ENCODE peak calls at places on chromosomes 1 and 21, in four cellular contexts. H, N, Y and T are unnamed samples.

GRCh38 chr21:45376459-45377324 is 28.3 kb upstream of the COL18A1 start:
- DNase-seq in N (no peak), H (no peak), Y (no peak), T (no peak)

GRCh38 chr21:46662765-46663500 is 27.5 kb downstream of the PRMT2 start:
- DNase-seq in Y (no peak), H (no peak), N (no peak), T (no peak)

GRCh38 chr1:110188116-110188618 is 21.9 kb upstream of the KCNC4 start:
- DNase-seq in H (no peak), N (no peak), Y (no peak), T (no peak)

GRCh38 chr1:47186267-47187185 is 3.3 kb downstream of the PDZK1IP1 start:
- DNase-seq in N (no peak), H (peak; percentile 75), Y (no peak), T (no peak)

GRCh38 chr1:183568176-183569041 is 21.9 kb downstream of the NCF2 start:
- DNase-seq in N (no peak), Y (no peak), H (no peak), T (no peak)

GRCh38 chr1:48823161-48823560 is 46.5 kb upstream of the BEND5 start:
- DNase-seq in Y (no peak), H (no peak), N (no peak), T (no peak)

GRCh38 chr1:14282583-14283186 is 315.8 kb upstream of the KAZN start:
- DNase-seq in H (no peak), Y (no peak), N (no peak), T (no peak)

GRCh38 chr1:55326496-55326895 is 111.3 kb upstream of the USP24 start:
- DNase-seq in N (no peak), H (no peak), Y (no peak), T (no peak)

GRCh38 chr1:10823000-10823401 is 26.6 kb upstream of the CASZ1 start:
- DNase-seq in Y (no peak), H (no peak), N (no peak), T (no peak)

GRCh38 chr1:59776960-59777852 is 37.5 kb upstream of the HOOK1 start:
- DNase-seq in N (no peak), Y (no peak), H (no peak), T (peak; percentile 21)

GRCh38 chr1:221392453-221392852 is 349.4 kb downstream of the DUSP10 start:
- DNase-seq in H (no peak), Y (no peak), N (no peak), T (no peak)

GRCh38 chr21:27371065-27371464 is 404.2 kb upstream of the ADAMTS5 start:
- DNase-seq in N (no peak), Y (no peak), H (no peak), T (no peak)

GRCh38 chr21:46006547-46007497 is 25.3 kb downstream of the COL6A1 start:
- DNase-seq in H (no peak), Y (no peak), N (no peak), T (peak; percentile 11)

GRCh38 chr1:3074800-3075199 is 5.8 kb downstream of the PRDM16 start:
- DNase-seq in H (no peak), N (no peak), Y (no peak), T (no peak)

GRCh38 chr1:44544960-44545359 is 129.3 kb downstream of the TMEM53 start:
- DNase-seq in N (no peak), Y (no peak), H (no peak), T (no peak)

GRCh38 chr21:20790113-20790512 is 208.1 kb upstream of the NCAM2 start:
- DNase-seq in N (no peak), Y (no peak), H (no peak), T (no peak)

GRCh38 chr1:36128126-36128904 is 3.3 kb upstream of the COL8A2 start:
- DNase-seq in H (no peak), N (no peak), Y (peak; percentile 71), T (no peak)

GRCh38 chr1:115325876-115326275 is 12.2 kb downstream of the NGF start:
- DNase-seq in Y (no peak), N (no peak), H (no peak), T (no peak)

GRCh38 chr1:153723687-153724086 is 4.2 kb upstream of the INTS3 start:
- DNase-seq in N (no peak), Y (no peak), H (no peak), T (no peak)

GRCh38 chr1:231896806-231897205 is 270.2 kb downstream of the DISC1 start:
- DNase-seq in H (no peak), N (no peak), Y (no peak), T (no peak)

GRCh38 chr1:69312055-69312732 is 255.5 kb upstream of the LRRC7 start:
- DNase-seq in N (no peak), Y (no peak), H (no peak), T (peak; percentile 51)

GRCh38 chr1:221782461-221782860 is 40.6 kb upstream of the DUSP10 start:
- DNase-seq in N (no peak), H (no peak), Y (no peak), T (no peak)

GRCh38 chr1:210598135-210598652 is 269.5 kb downstream of the HHAT start:
- DNase-seq in N (peak; percentile 98), Y (no peak), H (peak; percentile 20), T (no peak)

GRCh38 chr1:43056981-43057391 is 98.3 kb upstream of the SLC2A1 start:
- DNase-seq in H (no peak), N (no peak), Y (no peak), T (no peak)

GRCh38 chr1:92749024-92749634 is 35.8 kb downstream of the EVI5 start:
- DNase-seq in H (peak; percentile 62), N (peak; percentile 70), Y (peak; percentile 53), T (peak; percentile 26)

GRCh38 chr1:167325151-167325550 is 104.5 kb downstream of the POU2F1 start:
- DNase-seq in H (no peak), N (no peak), Y (no peak), T (no peak)

GRCh38 chr1:6386371-6386949 is 7.1 kb downstream of the ACOT7 start:
- DNase-seq in H (no peak), N (no peak), Y (no peak), T (no peak)

GRCh38 chr21:33732038-33732437 is 89.7 kb downstream of the ITSN1 start:
- DNase-seq in H (no peak), Y (no peak), N (no peak), T (no peak)

GRCh38 chr1:20472860-20473711 is 12.9 kb downstream of the CAMK2N1 start:
- DNase-seq in H (no peak), Y (peak; percentile 92), N (peak; percentile 87), T (peak; percentile 87)

GRCh38 chr1:18527921-18528320 is 47.2 kb downstream of the KLHDC7A start:
- DNase-seq in Y (peak; percentile 47), N (no peak), H (no peak), T (no peak)

GRCh38 chr1:227935826-227936225 is 11.9 kb downstream of the WNT9A start:
- DNase-seq in N (no peak), Y (no peak), H (no peak), T (no peak)

GRCh38 chr1:1250828-1251284 is 4.3 kb upstream of the C1QTNF12 start:
- DNase-seq in N (no peak), H (no peak), Y (no peak), T (no peak)

GRCh38 chr1:179816196-179816960 is 61.2 kb downstream of the TOR1AIP2 start:
- DNase-seq in Y (no peak), N (no peak), H (no peak), T (no peak)

GRCh38 chr1:37940299-37940947 is 6.4 kb downstream of the INPP5B start:
- DNase-seq in H (peak; percentile 53), N (no peak), Y (no peak), T (no peak)

GRCh38 chr1:228276901-228277490 is 69.2 kb downstream of the OBSCN start:
- DNase-seq in Y (no peak), H (no peak), N (no peak), T (no peak)

GRCh38 chr1:159014851-159015250 is 5.1 kb downstream of the IFI16 start:
- DNase-seq in Y (no peak), N (no peak), H (no peak), T (no peak)
- TF ChIP-seq HMGXB4 in Y (no peak), N (no peak), H (no peak), T (no peak)

GRCh38 chr1:161993576-161993975 is 30.1 kb downstream of the OLFML2B start:
- DNase-seq in H (no peak), N (no peak), Y (no peak), T (no peak)
- TF ChIP-seq HMGXB4 in H (no peak), N (no peak), Y (no peak), T (no peak)

GRCh38 chr1:9586147-9586766 is 2.5 kb upstream of the TMEM201 start:
- DNase-seq in H (no peak), Y (no peak), N (no peak), T (no peak)

GRCh38 chr1:9590201-9590600 is 1.5 kb downstream of the TMEM201 start:
- DNase-seq in Y (no peak), H (no peak), N (no peak), T (no peak)

GRCh38 chr1:9589144-9589718 is 520 bp downstream of the TMEM201 start:
- DNase-seq in N (no peak), H (no peak), Y (peak; percentile 33), T (no peak)

GRCh38 chr1:9589719-9590157 is 1.0 kb downstream of the TMEM201 start:
- DNase-seq in N (peak; percentile 30), H (no peak), Y (no peak), T (no peak)

DNA sequence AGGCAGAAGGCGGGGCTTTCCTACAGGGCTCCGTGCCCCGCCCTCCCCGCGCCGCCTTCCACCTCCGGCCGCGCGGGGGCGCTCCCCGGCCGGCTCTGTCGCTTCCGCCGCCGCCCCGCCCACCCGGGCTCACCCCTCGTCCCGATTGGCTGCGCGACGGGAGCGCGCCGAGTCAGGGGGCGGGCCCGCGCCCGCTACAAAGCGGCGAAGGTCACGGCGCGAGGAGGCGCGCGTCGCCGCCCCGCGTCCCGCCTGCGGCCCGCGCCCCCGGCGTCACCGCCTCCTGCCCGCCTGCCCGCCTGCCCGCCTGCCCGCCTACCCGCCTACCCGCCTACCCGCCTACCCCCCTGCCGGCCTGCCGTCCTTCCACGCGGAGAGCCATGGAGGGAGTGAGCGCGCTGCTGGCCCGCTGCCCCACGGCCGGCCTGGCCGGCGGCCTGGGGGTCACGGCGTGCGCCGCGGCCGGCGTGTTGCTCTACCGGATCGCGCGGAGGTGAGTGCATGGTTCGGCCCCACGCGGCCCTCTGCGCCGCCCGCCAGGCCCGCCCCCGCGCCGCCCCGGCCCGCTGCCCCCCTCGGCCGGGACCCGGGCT is at the start of gene TMEM201:
- DNase-seq in Y (peak; percentile 99), N (peak; percentile 84), H (peak; percentile 77), T (peak; percentile 91)
- TF ChIP-seq HMGXB4 in Y (peak; percentile 84), N (no peak), H (no peak), T (no peak)

DNA sequence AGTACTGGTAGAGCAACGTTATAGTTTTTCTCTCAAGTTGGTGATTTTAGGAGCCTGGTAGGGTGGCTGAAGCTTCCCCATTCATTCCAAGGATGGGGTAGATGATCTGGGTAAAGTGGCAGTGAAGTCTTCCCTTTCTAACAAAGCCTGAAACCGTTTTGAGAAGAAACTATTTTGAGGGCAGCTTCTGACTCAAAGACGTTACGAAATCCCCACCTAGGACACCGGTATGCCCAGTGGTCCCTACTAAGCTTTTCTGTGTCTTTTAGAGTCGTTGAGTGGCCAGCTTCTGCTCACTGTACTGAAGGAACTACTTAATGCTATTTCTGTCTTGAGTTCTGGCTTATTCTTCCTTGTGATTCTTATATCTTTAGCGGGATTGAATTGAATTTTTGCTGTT is 1.4 kb downstream of the WDTC1 start:
- DNase-seq in Y (no peak), H (no peak), N (no peak), T (no peak)
- TF ChIP-seq HMGXB4 in Y (no peak), H (no peak), N (no peak), T (no peak)

DNA sequence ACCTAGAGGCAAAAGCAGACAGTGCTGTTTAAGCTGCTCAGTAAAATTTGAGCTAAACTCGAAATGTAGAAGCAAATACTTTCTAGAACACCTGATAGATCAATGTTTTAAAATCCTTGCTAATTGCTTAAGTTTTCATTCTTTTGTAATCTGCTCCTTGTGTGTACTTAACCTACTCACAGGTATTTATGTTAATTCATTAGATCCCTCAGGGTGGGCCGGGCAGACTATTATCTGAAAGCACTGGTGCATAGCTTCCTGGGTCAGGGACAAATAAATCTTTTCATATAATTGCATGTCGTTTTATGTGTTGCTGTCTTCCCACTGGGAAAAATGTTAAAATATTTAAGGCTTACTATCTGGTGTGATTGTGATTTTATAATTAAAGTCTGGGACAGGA is 440.5 kb downstream of the SMYD3 start:
- DNase-seq in Y (no peak), N (no peak), H (no peak), T (peak; percentile 46)
- TF ChIP-seq HMGXB4 in Y (no peak), N (no peak), H (no peak), T (no peak)